ENCODE peak calls at places on chromosomes 11 and 22, in seven cellular contexts. D is GM23248, F is hepatocyte, S is neural progenitor cell, G is SK-N-SH, N is HCT116, E is PC-3. Z is an unnamed sample.

GRCh38 chr22:44574057-44574456 is 76.0 kb upstream of the RTL6 start:
- DNase-seq in D (peak), F (peak), S (no peak), G (no peak), N (peak), E (peak), Z (no peak)

GRCh38 chr11:112294688-112295340 is 34.2 kb upstream of the PLET1 start:
- DNase-seq in D (no peak), F (no peak), S (no peak), G (no peak), N (no peak), E (no peak), Z (no peak)

GRCh38 chr11:47669856-47670255 is 27.5 kb upstream of the MTCH2 start:
- DNase-seq in D (no peak), F (no peak), S (no peak), G (no peak), N (no peak), E (no peak), Z (no peak)

GRCh38 chr11:75562836-75563484 is 907 bp downstream of the SERPINH1 start:
- DNase-seq in D (peak), F (peak), S (peak), G (peak), N (no peak), E (peak), Z (no peak)

GRCh38 chr22:38872831-38873248 is 824 bp upstream of the CBX6 start:
- DNase-seq in D (peak), F (peak), S (peak), G (peak), N (no peak), E (no peak), Z (no peak)

GRCh38 chr22:50112151-50113118 is 22.6 kb downstream of the MOV10L1 start:
- DNase-seq in D (peak), F (peak), S (no peak), G (no peak), N (no peak), E (peak), Z (no peak)

GRCh38 chr22:19629720-19630419 is 84.4 kb upstream of the SEPTIN5 start:
- DNase-seq in D (peak), F (peak), S (peak), G (peak), N (peak), E (peak), Z (peak)

GRCh38 chr11:74579577-74580270 is 12.7 kb upstream of the POLD3 start:
- DNase-seq in D (no peak), F (no peak), S (no peak), G (no peak), N (no peak), E (no peak), Z (no peak)

GRCh38 chr11:66743271-66743968 is 14.4 kb upstream of the SPTBN2 start:
- DNase-seq in D (no peak), F (no peak), S (peak), G (no peak), N (no peak), E (peak), Z (no peak)

GRCh38 chr11:614091-614582 is 1.6 kb downstream of the IRF7 start:
- DNase-seq in D (no peak), F (no peak), S (no peak), G (no peak), N (no peak), E (peak), Z (no peak)

GRCh38 chr11:45232341-45233080 is 53.6 kb downstream of the SYT13 start:
- DNase-seq in D (no peak), F (no peak), S (no peak), G (no peak), N (no peak), E (no peak), Z (no peak)

GRCh38 chr11:55942785-55943392 is 6.7 kb upstream of the OR5I1 start:
- DNase-seq in D (peak), F (peak), S (peak), G (peak), N (peak), E (peak), Z (peak)

GRCh38 chr11:86579406-86579731 is 93.0 kb downstream of the ME3 start:
- DNase-seq in D (no peak), F (no peak), S (no peak), G (no peak), N (no peak), E (no peak), Z (no peak)

GRCh38 chr11:92880391-92880790 is 89.1 kb upstream of the MTNR1B start:
- DNase-seq in D (peak), F (no peak), S (no peak), G (no peak), N (no peak), E (no peak), Z (no peak)

GRCh38 chr11:110147965-110148709 is 54.9 kb downstream of the ZC3H12C start:
- DNase-seq in D (peak), F (no peak), S (no peak), G (no peak), N (peak), E (peak), Z (no peak)

GRCh38 chr11:64608636-64609035 is 17.6 kb downstream of the SLC22A12 start:
- DNase-seq in D (no peak), F (no peak), S (peak), G (no peak), N (no peak), E (no peak), Z (no peak)

GRCh38 chr22:30457964-30458363 is 13.9 kb downstream of the SEC14L3 start:
- DNase-seq in D (peak), F (no peak), S (no peak), G (no peak), N (no peak), E (peak), Z (no peak)

GRCh38 chr11:57320719-57321387 is 3.9 kb downstream of the TNKS1BP1 start:
- DNase-seq in D (peak), F (peak), S (no peak), G (no peak), N (no peak), E (peak), Z (no peak)

GRCh38 chr11:105181100-105181499 is 41.5 kb upstream of the CARD18 start:
- DNase-seq in D (peak), F (peak), S (no peak), G (no peak), N (no peak), E (peak), Z (no peak)

GRCh38 chr11:326842-327580 is 6.4 kb upstream of the IFITM3 start:
- DNase-seq in D (peak), F (peak), S (no peak), G (peak), N (no peak), E (no peak), Z (no peak)

GRCh38 chr22:19862616-19863246 is 8.1 kb upstream of the GNB1L start:
- DNase-seq in D (no peak), F (no peak), S (no peak), G (no peak), N (no peak), E (no peak), Z (no peak)

GRCh38 chr22:25354456-25354855 is 135.0 kb downstream of the CRYBB2 start:
- DNase-seq in D (no peak), F (no peak), S (no peak), G (no peak), N (no peak), E (no peak), Z (no peak)

GRCh38 chr11:79417069-79417920 is 23.5 kb downstream of the TENM4 start:
- DNase-seq in D (peak), F (no peak), S (no peak), G (no peak), N (no peak), E (no peak), Z (no peak)

GRCh38 chr11:64803163-64803845 is at the start of gene MAP4K2:
- DNase-seq in D (peak), F (peak), S (peak), G (peak), N (peak), E (peak), Z (peak)

GRCh38 chr22:30481711-30482110 is 9.9 kb upstream of the SEC14L3 start:
- DNase-seq in D (peak), F (no peak), S (no peak), G (no peak), N (no peak), E (no peak), Z (no peak)

GRCh38 chr22:28594784-28595324 is 84.8 kb downstream of the TTC28 start:
- DNase-seq in D (peak), F (peak), S (peak), G (peak), N (peak), E (peak), Z (peak)

GRCh38 chr11:70183483-70184176 is 19.5 kb upstream of the FADD start:
- DNase-seq in D (no peak), F (no peak), S (no peak), G (no peak), N (no peak), E (no peak), Z (no peak)

GRCh38 chr11:92225563-92226308 is 1.1 kb downstream of the FAT3 start:
- DNase-seq in D (peak), F (peak), S (peak), G (peak), N (no peak), E (no peak), Z (no peak)

GRCh38 chr11:65446446-65447277 is 24.1 kb downstream of the NEAT1 start:
- DNase-seq in D (peak), F (no peak), S (no peak), G (no peak), N (no peak), E (peak), Z (no peak)

GRCh38 chr22:46390652-46391301 is 55.3 kb downstream of the TRMU start:
- DNase-seq in D (peak), F (no peak), S (peak), G (peak), N (no peak), E (peak), Z (no peak)

GRCh38 chr22:40193429-40194421 is 16.0 kb downstream of the TNRC6B start:
- DNase-seq in D (peak), F (peak), S (peak), G (no peak), N (no peak), E (peak), Z (no peak)

GRCh38 chr11:78576549-78577097 is 2.0 kb upstream of the NARS2 start:
- DNase-seq in D (no peak), F (no peak), S (no peak), G (no peak), N (no peak), E (no peak), Z (no peak)

GRCh38 chr11:63729326-63729725 is 39.2 kb downstream of the ZFTA start:
- DNase-seq in D (no peak), F (no peak), S (no peak), G (no peak), N (no peak), E (no peak), Z (no peak)

GRCh38 chr11:4543561-4543960 is 1.4 kb upstream of the OR52M1 start:
- DNase-seq in D (no peak), F (no peak), S (no peak), G (no peak), N (no peak), E (peak), Z (no peak)

GRCh38 chr22:25762147-25762546 is 20.2 kb downstream of the MYO18B start:
- DNase-seq in D (no peak), F (no peak), S (no peak), G (no peak), N (no peak), E (no peak), Z (no peak)

GRCh38 chr22:46178755-46179505 is 28.6 kb downstream of the PPARA start:
- DNase-seq in D (peak), F (no peak), S (no peak), G (no peak), N (no peak), E (peak), Z (no peak)

GRCh38 chr11:93712678-93713077 is 28.6 kb downstream of the TAF1D start:
- DNase-seq in D (no peak), F (no peak), S (no peak), G (no peak), N (no peak), E (no peak), Z (no peak)

GRCh38 chr22:25448435-25449051 is 115.9 kb upstream of the GRK3 start:
- DNase-seq in D (peak), F (peak), S (peak), G (peak), N (no peak), E (peak), Z (no peak)

GRCh38 chr11:121886005-121886739 is 229.8 kb downstream of the BLID start:
- DNase-seq in D (peak), F (no peak), S (no peak), G (no peak), N (no peak), E (no peak), Z (no peak)

DNA sequence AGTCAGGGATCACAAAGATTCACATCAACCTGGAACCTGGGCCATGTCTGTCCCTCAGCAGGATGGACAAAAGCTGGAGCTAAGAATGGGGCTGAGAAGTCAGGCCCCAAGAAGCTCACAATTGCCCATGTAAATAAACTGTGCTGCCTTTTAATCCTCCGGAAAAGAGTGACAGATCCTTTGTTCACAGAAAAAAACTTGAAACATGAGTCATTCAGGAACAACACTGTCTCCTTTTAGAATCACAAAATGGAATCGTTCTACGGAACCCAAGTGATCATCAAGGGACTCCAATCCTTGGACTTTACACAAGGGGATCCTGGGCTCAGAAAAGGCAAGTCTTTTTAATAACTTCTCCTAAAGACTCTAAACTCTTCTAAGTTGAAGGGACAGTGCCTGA is 36.1 kb downstream of the RELT start:
- DNase-seq in D (no peak), F (no peak), S (no peak), G (no peak), N (no peak), E (peak), Z (no peak)
- TF ChIP-seq EZH2phosphoT487 in D (no peak), F (no peak), S (no peak), G (no peak), N (no peak), E (no peak), Z (no peak)

GRCh38 chr11:83546371-83546770 is 260.2 kb upstream of the CCDC90B start:
- DNase-seq in D (no peak), F (no peak), S (no peak), G (no peak), N (no peak), E (no peak), Z (no peak)

GRCh38 chr11:83545494-83545893 is 259.3 kb upstream of the CCDC90B start:
- DNase-seq in D (no peak), F (no peak), S (peak), G (no peak), N (no peak), E (no peak), Z (no peak)

GRCh38 chr11:83545911-83546310 is 259.7 kb upstream of the CCDC90B start:
- DNase-seq in D (no peak), F (no peak), S (no peak), G (no peak), N (no peak), E (no peak), Z (no peak)

GRCh38 chr11:83554896-83555295 is 268.7 kb upstream of the CCDC90B start:
- DNase-seq in D (no peak), F (no peak), S (no peak), G (peak), N (no peak), E (no peak), Z (no peak)

GRCh38 chr11:83549984-83550667 is 264.0 kb upstream of the CCDC90B start:
- DNase-seq in D (no peak), F (no peak), S (no peak), G (peak), N (no peak), E (no peak), Z (no peak)
- TF ChIP-seq EZH2phosphoT487 in D (no peak), F (no peak), S (no peak), G (no peak), N (no peak), E (no peak), Z (no peak)

GRCh38 chr22:43511276-43511910 is 99.6 kb downstream of the MPPED1 start:
- DNase-seq in D (no peak), F (no peak), S (no peak), G (no peak), N (no peak), E (no peak), Z (no peak)
- TF ChIP-seq EZH2phosphoT487 in D (no peak), F (no peak), S (no peak), G (no peak), N (no peak), E (no peak), Z (no peak)

GRCh38 chr11:27423125-27423524 is 49.5 kb downstream of the LGR4 start:
- DNase-seq in D (peak), F (peak), S (peak), G (no peak), N (no peak), E (no peak), Z (no peak)
- TF ChIP-seq EZH2phosphoT487 in D (no peak), F (no peak), S (no peak), G (no peak), N (no peak), E (no peak), Z (no peak)

GRCh38 chr22:18000441-18001039 is 23.8 kb downstream of the MICAL3 start:
- DNase-seq in D (peak), F (peak), S (peak), G (peak), N (no peak), E (peak), Z (no peak)

GRCh38 chr22:18001040-18001893 is 23.1 kb downstream of the MICAL3 start:
- DNase-seq in D (peak), F (peak), S (peak), G (peak), N (peak), E (peak), Z (peak)

GRCh38 chr22:17999851-18000250 is 24.5 kb downstream of the MICAL3 start:
- DNase-seq in D (no peak), F (no peak), S (no peak), G (no peak), N (no peak), E (peak), Z (peak)

GRCh38 chr22:17997456-17997855 is 26.9 kb downstream of the MICAL3 start:
- DNase-seq in D (peak), F (no peak), S (no peak), G (no peak), N (no peak), E (peak), Z (no peak)

DNA sequence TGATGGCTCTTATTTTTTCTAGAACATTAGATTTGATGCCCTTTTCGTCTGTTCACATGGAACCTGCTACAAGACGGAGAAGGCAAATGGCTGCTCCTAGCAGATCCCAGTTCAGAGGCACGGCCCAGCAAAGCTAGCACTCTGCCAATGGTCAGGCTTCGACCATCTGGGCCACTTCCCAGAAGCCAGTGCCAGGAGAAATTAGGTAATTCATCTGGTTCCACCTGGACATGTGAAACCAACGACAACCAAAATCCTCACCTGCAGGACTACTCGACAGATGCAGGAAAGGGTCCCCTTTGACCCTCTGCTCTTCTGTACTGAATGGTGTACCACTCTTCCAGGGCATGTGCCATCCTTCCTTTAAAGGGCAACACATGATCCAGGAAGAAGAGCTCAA is 25.4 kb downstream of the MICAL3 start:
- DNase-seq in D (no peak), F (no peak), S (no peak), G (no peak), N (no peak), E (no peak), Z (no peak)
- TF ChIP-seq EZH2phosphoT487 in D (no peak), F (no peak), S (no peak), G (no peak), N (no peak), E (no peak), Z (no peak)

DNA sequence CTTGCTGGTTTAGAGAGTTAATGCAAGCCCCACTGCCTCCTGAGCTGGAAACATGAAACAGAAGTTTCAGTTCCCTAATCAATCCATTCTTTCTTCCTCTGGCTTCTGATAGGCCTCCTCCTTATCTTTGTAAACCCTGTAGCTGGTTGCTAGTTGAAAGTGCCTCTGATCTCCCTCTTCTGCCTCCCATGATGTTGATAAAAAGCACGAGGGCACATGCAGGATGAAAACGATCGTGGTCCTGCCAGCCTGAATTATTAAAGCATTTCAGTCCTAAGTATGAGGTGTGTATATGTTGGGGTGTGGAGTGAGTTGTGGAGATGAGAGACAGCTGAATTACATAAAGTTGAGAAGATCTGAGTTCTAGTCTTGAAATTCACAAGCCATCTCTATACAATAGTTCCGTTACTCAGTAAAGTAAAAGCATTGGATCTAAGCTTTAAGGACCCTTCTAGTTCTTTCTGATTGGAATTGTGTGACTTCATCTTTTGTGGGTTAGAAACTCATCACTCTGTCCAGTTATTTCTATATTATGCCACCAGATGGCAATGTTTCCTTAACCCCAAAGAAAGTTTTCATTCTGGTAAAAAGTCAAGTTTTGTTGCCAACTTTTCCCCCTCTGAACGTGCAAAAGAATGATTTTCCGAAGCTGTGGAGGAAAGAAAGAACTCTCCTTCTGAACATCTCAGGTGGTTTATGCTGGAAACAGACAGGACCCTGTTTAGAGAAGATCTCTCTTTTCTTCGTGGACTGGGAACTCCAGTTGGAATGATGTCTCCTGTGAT is 34.8 kb upstream of the EHF start:
- DNase-seq in D (peak), F (peak), S (peak), G (peak), N (peak), E (peak), Z (peak)
- TF ChIP-seq EZH2phosphoT487 in D (no peak), F (no peak), S (no peak), G (no peak), N (no peak), E (no peak), Z (no peak)

Z was measured in MM.1S.